ENCODE peak calls at places on chromosomes 2 and 18, in six cellular contexts. V, D, T, P, O and Y are unnamed samples.

GRCh38 chr2:170425291-170425751 is 247.4 kb downstream of the MYO3B start:
- DNase-seq in V (no peak), D (no peak), T (no peak), P (no peak), O (no peak), Y (no peak)

GRCh38 chr2:62474173-62474572 is 31.8 kb downstream of the TMEM17 start:
- DNase-seq in V (no peak), D (no peak), T (no peak), P (no peak), O (no peak), Y (no peak)

GRCh38 chr2:28252308-28252707 is 140.3 kb upstream of the FOSL2 start:
- DNase-seq in V (no peak), D (no peak), T (no peak), P (peak), O (no peak), Y (peak)

GRCh38 chr2:120547662-120548061 is 188.0 kb upstream of the GLI2 start:
- DNase-seq in V (no peak), D (no peak), T (no peak), P (no peak), O (no peak), Y (no peak)

GRCh38 chr18:76564117-76564516 is 69.1 kb upstream of the ZNF516 start:
- DNase-seq in V (no peak), D (no peak), T (no peak), P (no peak), O (no peak), Y (no peak)

GRCh38 chr18:55763298-55763697 is 175.3 kb upstream of the TCF4 start:
- DNase-seq in V (no peak), D (no peak), T (no peak), P (no peak), O (no peak), Y (no peak)

GRCh38 chr2:43455735-43456642 is 139.8 kb downstream of the THADA start:
- DNase-seq in V (no peak), D (no peak), T (no peak), P (no peak), O (no peak), Y (no peak)

GRCh38 chr2:196336715-196337617 is 165.6 kb upstream of the STK17B start:
- DNase-seq in V (no peak), D (peak), T (peak), P (no peak), O (no peak), Y (no peak)

GRCh38 chr18:36315736-36316135 is 18.2 kb downstream of the FHOD3 start:
- DNase-seq in V (no peak), D (no peak), T (no peak), P (no peak), O (no peak), Y (no peak)

GRCh38 chr2:239369631-239370161 is 31.1 kb downstream of the HDAC4 start:
- DNase-seq in V (no peak), D (peak), T (peak), P (peak), O (no peak), Y (peak)

GRCh38 chr2:104025296-104025695 is 828.6 kb upstream of the POU3F3 start:
- DNase-seq in V (no peak), D (no peak), T (no peak), P (no peak), O (no peak), Y (no peak)

GRCh38 chr2:135815269-135815668 is 21.7 kb downstream of the LCT start:
- DNase-seq in V (no peak), D (no peak), T (no peak), P (peak), O (no peak), Y (no peak)

GRCh38 chr2:33287611-33288010 is 188.8 kb upstream of the RASGRP3 start:
- DNase-seq in V (no peak), D (no peak), T (no peak), P (no peak), O (no peak), Y (no peak)

GRCh38 chr2:229686122-229686919 is 28.0 kb downstream of the DNER start:
- DNase-seq in V (peak), D (no peak), T (no peak), P (no peak), O (no peak), Y (no peak)

GRCh38 chr18:63339920-63340484 is 20.4 kb upstream of the BCL2 start:
- DNase-seq in V (no peak), D (peak), T (peak), P (no peak), O (no peak), Y (no peak)

GRCh38 chr18:72799106-72799505 is 68.7 kb downstream of the NETO1 start:
- DNase-seq in V (no peak), D (no peak), T (no peak), P (no peak), O (no peak), Y (no peak)

GRCh38 chr2:7530001-7530400 is 612.8 kb downstream of the RNF144A start:
- DNase-seq in V (no peak), D (no peak), T (no peak), P (no peak), O (no peak), Y (no peak)

GRCh38 chr2:37080674-37081073 is 3.5 kb downstream of the HEATR5B start:
- DNase-seq in V (no peak), D (no peak), T (no peak), P (no peak), O (no peak), Y (no peak)

GRCh38 chr18:61579581-61579980 is 246.4 kb downstream of the CDH20 start:
- DNase-seq in V (no peak), D (no peak), T (no peak), P (no peak), O (no peak), Y (no peak)

GRCh38 chr2:101205521-101205998 is 47.1 kb upstream of the CNOT11 start:
- DNase-seq in V (peak), D (peak), T (peak), P (peak), O (no peak), Y (peak)

GRCh38 chr2:81247648-81248047 is 943.1 kb upstream of the LRRTM1 start:
- DNase-seq in V (no peak), D (no peak), T (no peak), P (no peak), O (no peak), Y (no peak)

GRCh38 chr2:215833531-215834162 is 179.7 kb downstream of the MREG start:
- DNase-seq in V (peak), D (no peak), T (no peak), P (no peak), O (no peak), Y (no peak)

GRCh38 chr2:20526666-20527065 is 79.8 kb downstream of the RHOB start:
- DNase-seq in V (peak), D (no peak), T (no peak), P (no peak), O (no peak), Y (no peak)

GRCh38 chr2:105257981-105258380 is 16.4 kb downstream of the GPR45 start:
- DNase-seq in V (no peak), D (no peak), T (no peak), P (no peak), O (no peak), Y (no peak)

GRCh38 chr18:69580107-69580506 is 179.4 kb downstream of the DOK6 start:
- DNase-seq in V (peak), D (no peak), T (peak), P (peak), O (no peak), Y (no peak)

GRCh38 chr2:169110919-169111318 is 41.6 kb downstream of the DHRS9 start:
- DNase-seq in V (no peak), D (no peak), T (no peak), P (no peak), O (no peak), Y (no peak)

GRCh38 chr2:29110916-29111315 is 4.3 kb upstream of the CLIP4 start:
- DNase-seq in V (no peak), D (no peak), T (no peak), P (peak), O (no peak), Y (peak)

GRCh38 chr2:213216461-213216860 is 65.0 kb upstream of the IKZF2 start:
- DNase-seq in V (no peak), D (no peak), T (no peak), P (no peak), O (no peak), Y (no peak)

GRCh38 chr2:66439291-66440010 is 4.5 kb downstream of the MEIS1 start:
- DNase-seq in V (no peak), D (no peak), T (no peak), P (no peak), O (no peak), Y (no peak)

GRCh38 chr2:230439590-230439989 is 23.6 kb downstream of the SP100 start:
- DNase-seq in V (no peak), D (peak), T (peak), P (no peak), O (no peak), Y (no peak)

GRCh38 chr2:55601849-55602248 is 15.6 kb downstream of the PPP4R3B start:
- DNase-seq in V (no peak), D (no peak), T (no peak), P (no peak), O (no peak), Y (no peak)

GRCh38 chr18:657311-657997 is at the start of gene TYMS:
- DNase-seq in V (peak), D (peak), T (peak), P (peak), O (no peak), Y (peak)

GRCh38 chr2:218988650-218989049 is 3.7 kb upstream of the FEV start:
- DNase-seq in V (no peak), D (no peak), T (no peak), P (no peak), O (no peak), Y (no peak)